ENCODE peak calls at places on chromosomes 12 and 14, in nine cellular contexts. E, K, H, G, J, Z, Q, V and P are unnamed samples. For H3K36me3, the result is how much of the 10 kb centered on the place peaks cover.

GRCh38 chr14:65476290-65476941 is 63.9 kb downstream of the FUT8 start:
- DNase-seq in K (no peak), J (no peak), G (no peak), H (no peak), E (no peak), Q (no peak), V (no peak), Z (no peak), P (no peak)

GRCh38 chr14:25237845-25238244 is 187.9 kb upstream of the STXBP6 start:
- DNase-seq in K (peak), H (peak), Q (no peak), J (peak), Z (no peak), E (peak), V (peak), G (no peak), P (no peak)

GRCh38 chr14:101789222-101789621 is 27.7 kb downstream of the PPP2R5C start:
- DNase-seq in K (no peak), G (no peak), J (no peak), H (no peak), Q (no peak), V (no peak), Z (no peak), E (no peak), P (no peak)

GRCh38 chr14:70641548-70642312 is at the start of gene TTC9:
- DNase-seq in Z (no peak), V (peak), J (no peak), E (no peak), Q (peak), H (peak), G (no peak), K (peak), P (no peak)

GRCh38 chr12:53065470-53065869 is 13.7 kb downstream of the SPRYD3 start:
- DNase-seq in Q (peak), J (no peak), E (no peak), V (no peak), G (no peak), H (no peak), Z (no peak), K (no peak), P (no peak)

GRCh38 chr12:121781751-121782615 is 11.5 kb downstream of the RHOF start:
- DNase-seq in K (no peak), G (no peak), Z (no peak), E (no peak), V (peak), Q (peak), J (peak), H (no peak), P (no peak)

GRCh38 chr14:104673481-104673880 is 15.9 kb upstream of the INF2 start:
- DNase-seq in G (no peak), K (no peak), Q (no peak), H (no peak), V (no peak), Z (no peak), E (no peak), J (no peak), P (no peak)

GRCh38 chr14:96082420-96083300 is 43.5 kb downstream of the C14orf132 start:
- DNase-seq in G (no peak), V (no peak), K (peak), H (no peak), E (no peak), Z (no peak), Q (no peak), J (peak), P (no peak)

GRCh38 chr14:65069874-65070709 is 32.2 kb downstream of the MAX start:
- DNase-seq in V (no peak), Q (no peak), K (peak), E (no peak), Z (no peak), H (peak), G (no peak), J (no peak), P (no peak)

GRCh38 chr14:32038876-32039275 is 38.2 kb upstream of the ARHGAP5 start:
- DNase-seq in Q (no peak), E (no peak), Z (no peak), G (no peak), J (peak), H (no peak), K (no peak), V (no peak), P (no peak)

GRCh38 chr12:77834618-77835017 is 3.9 kb downstream of the NAV3 start:
- DNase-seq in Q (no peak), J (no peak), E (no peak), H (no peak), G (no peak), V (no peak), Z (no peak), K (no peak), P (no peak)

GRCh38 chr12:79945455-79945854 is 10.6 kb upstream of the PPP1R12A start:
- DNase-seq in K (no peak), Q (no peak), E (no peak), V (no peak), J (no peak), G (no peak), Z (no peak), H (no peak), P (no peak)

GRCh38 chr14:31265701-31266398 is 58.3 kb upstream of the HECTD1 start:
- DNase-seq in V (no peak), J (peak), K (peak), Z (peak), H (no peak), Q (no peak), E (no peak), G (no peak), P (no peak)

GRCh38 chr14:91092095-91092494 is 21.8 kb upstream of the DGLUCY start:
- DNase-seq in J (no peak), V (no peak), K (no peak), G (no peak), Z (no peak), H (no peak), Q (no peak), E (no peak), P (no peak)

GRCh38 chr12:14950421-14950820 is 11.0 kb downstream of the ARHGDIB start:
- DNase-seq in J (no peak), K (no peak), Z (no peak), G (no peak), Q (no peak), V (no peak), H (no peak), E (no peak), P (no peak)

GRCh38 chr14:51653855-51654548 is 2.3 kb downstream of the FRMD6 start:
- DNase-seq in G (no peak), V (no peak), Q (no peak), Z (no peak), J (no peak), H (no peak), E (no peak), K (no peak), P (no peak)

GRCh38 chr14:22656226-22656625 is 12.1 kb upstream of the OR6J1 start:
- DNase-seq in V (no peak), E (no peak), J (no peak), H (no peak), K (no peak), G (no peak), Z (no peak), Q (no peak), P (no peak)
- H3K4me3 ChIP-seq in V (no peak), E (no peak), J (no peak), H (no peak), K (no peak), G (no peak), Z (no peak), Q (no peak), P (no peak)

DNA sequence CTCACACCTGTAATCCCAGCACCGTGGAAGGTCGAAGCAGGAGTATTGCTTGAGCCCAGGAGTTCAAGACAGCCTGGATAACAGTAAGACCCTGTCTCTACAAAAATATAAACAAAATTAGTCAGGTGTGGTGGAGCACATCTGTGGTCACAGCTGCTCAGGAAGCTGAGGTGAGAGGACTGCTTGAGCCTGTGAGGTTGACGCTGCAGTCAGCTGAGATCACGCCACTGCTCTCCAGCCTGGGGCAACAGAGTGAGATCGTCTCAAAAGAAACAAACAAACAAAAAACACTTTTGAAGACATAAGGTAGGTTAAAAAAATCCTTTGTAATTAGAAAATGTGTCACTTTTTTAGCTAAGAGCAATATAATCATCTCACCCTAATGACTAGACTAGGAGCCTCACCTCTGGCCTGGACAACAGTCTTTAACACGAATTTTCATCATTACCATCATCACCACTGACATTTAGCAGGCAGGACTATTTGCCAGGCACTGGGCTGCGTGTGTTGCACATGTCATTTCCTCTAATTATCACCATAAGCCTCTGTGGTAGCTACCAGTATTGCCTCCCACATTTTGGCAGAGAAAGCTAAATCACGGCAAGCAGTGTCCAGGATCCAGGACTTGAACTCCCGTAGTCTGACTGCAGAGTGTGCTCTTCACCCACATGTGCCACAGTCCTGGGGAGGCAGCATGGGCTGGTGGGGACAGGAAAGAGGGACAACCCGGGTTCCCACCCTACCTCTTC is 4.6 kb upstream of the SYCP3 start:
- DNase-seq in J (no peak), E (no peak), Q (no peak), G (no peak), V (no peak), K (peak), Z (no peak), H (peak), P (no peak)
- H3K36me3 ChIP-seq in J (under half), E (under half), Q (under half), G (under half), V (under half), K (under half), Z (under half), H (under half), P (under half)

GRCh38 chr12:107091989-107092641 is 1.2 kb downstream of the CRY1 start:
- DNase-seq in V (peak), H (peak), Z (peak), E (no peak), Q (no peak), K (no peak), J (peak), G (no peak), P (no peak)
- H3K4me3 ChIP-seq in V (peak), H (peak), Z (peak), E (peak), Q (peak), K (peak), J (peak), G (peak), P (peak)

GRCh38 chr14:77253333-77254190 is 17.4 kb downstream of the NGB start:
- DNase-seq in G (no peak), Z (no peak), J (no peak), Q (no peak), E (no peak), H (no peak), V (no peak), K (no peak), P (no peak)

GRCh38 chr14:77258566-77258965 is 12.4 kb downstream of the NGB start:
- DNase-seq in G (no peak), H (no peak), E (no peak), Z (no peak), V (no peak), Q (no peak), J (no peak), K (no peak), P (no peak)

GRCh38 chr14:77257700-77258099 is 13.3 kb downstream of the NGB start:
- DNase-seq in K (no peak), E (no peak), J (no peak), Z (no peak), H (no peak), G (no peak), Q (peak), V (no peak), P (no peak)

GRCh38 chr14:77259025-77259715 is 11.8 kb downstream of the NGB start:
- DNase-seq in H (no peak), J (no peak), Z (no peak), G (no peak), V (no peak), Q (peak), K (no peak), E (no peak), P (no peak)

DNA sequence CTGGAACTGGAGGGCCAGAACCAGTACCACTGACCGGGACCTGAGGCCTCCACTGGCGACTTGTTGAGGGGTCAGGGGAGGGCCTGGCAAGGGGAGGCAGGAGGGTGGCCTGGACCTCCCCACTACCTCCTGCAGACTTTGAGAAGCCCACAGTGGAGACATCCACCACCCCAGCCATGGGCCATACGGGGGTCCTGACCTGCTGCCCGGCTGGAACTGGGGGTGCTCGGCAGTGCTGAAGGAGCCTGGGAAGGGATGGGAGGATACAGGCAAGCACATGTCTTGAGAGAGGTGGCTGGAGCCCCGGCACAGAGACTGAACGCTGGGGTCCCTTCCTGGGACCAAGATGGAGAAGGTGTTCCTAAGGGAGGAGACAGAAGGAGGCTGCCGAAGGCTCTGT is 14.3 kb downstream of the NGB start:
- DNase-seq in E (no peak), G (no peak), Z (no peak), K (no peak), V (no peak), Q (no peak), H (no peak), J (no peak), P (no peak)
- H3K36me3 ChIP-seq in E (under half), G (under half), Z (under half), K (under half), V (under half), Q (under half), H (under half), J (under half), P (under half)

GRCh38 chr12:23049180-23049579 is 424.2 kb downstream of the ETNK1 start:
- DNase-seq in H (no peak), Z (no peak), K (no peak), Q (no peak), E (no peak), V (no peak), J (peak), G (no peak), P (no peak)
- H3K4me3 ChIP-seq in H (no peak), Z (no peak), K (no peak), Q (no peak), E (no peak), V (no peak), J (no peak), G (no peak), P (no peak)

DNA sequence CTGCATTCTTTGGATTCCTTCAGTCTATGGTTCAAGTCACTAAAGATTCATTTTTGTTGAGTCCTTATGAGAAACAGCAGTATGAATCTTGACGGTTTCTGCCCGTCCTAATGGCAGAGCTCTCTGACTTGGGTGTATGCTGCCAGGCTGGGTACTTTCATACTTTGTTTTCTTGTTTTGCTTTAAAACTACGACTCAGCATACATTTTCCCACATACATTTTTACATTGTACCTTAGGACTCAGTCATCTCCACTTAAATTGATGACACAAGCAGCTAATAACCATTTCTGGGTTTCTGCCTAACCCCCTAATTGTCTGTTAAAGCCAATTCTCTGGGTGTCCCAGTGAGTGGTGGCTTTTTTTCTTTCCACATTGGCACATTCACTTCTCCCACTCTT is 4.8 kb upstream of the DDX55 start:
- DNase-seq in V (no peak), E (no peak), K (no peak), H (no peak), Q (no peak), Z (no peak), G (no peak), J (no peak), P (no peak)
- H3K36me3 ChIP-seq in V (half or more), E (under half), K (under half), H (under half), Q (under half), Z (under half), G (under half), J (under half), P (under half)

GRCh38 chr14:54570047-54570446 is 3.1 kb downstream of the SAMD4A start:
- DNase-seq in G (no peak), Z (no peak), V (no peak), Q (no peak), H (no peak), J (no peak), E (no peak), K (no peak), P (no peak)

GRCh38 chr14:54572316-54572715 is 5.4 kb downstream of the SAMD4A start:
- DNase-seq in Q (no peak), G (no peak), Z (no peak), K (no peak), V (peak), J (peak), H (no peak), E (no peak), P (no peak)

GRCh38 chr14:54567634-54568561 is 970 bp downstream of the SAMD4A start:
- DNase-seq in H (peak), V (peak), K (peak), G (peak), Q (peak), E (no peak), Z (no peak), J (peak), P (peak)

GRCh38 chr14:54568821-54569591 is 2.1 kb downstream of the SAMD4A start:
- DNase-seq in H (peak), Q (peak), Z (no peak), J (peak), G (no peak), E (no peak), V (peak), K (no peak), P (no peak)

DNA sequence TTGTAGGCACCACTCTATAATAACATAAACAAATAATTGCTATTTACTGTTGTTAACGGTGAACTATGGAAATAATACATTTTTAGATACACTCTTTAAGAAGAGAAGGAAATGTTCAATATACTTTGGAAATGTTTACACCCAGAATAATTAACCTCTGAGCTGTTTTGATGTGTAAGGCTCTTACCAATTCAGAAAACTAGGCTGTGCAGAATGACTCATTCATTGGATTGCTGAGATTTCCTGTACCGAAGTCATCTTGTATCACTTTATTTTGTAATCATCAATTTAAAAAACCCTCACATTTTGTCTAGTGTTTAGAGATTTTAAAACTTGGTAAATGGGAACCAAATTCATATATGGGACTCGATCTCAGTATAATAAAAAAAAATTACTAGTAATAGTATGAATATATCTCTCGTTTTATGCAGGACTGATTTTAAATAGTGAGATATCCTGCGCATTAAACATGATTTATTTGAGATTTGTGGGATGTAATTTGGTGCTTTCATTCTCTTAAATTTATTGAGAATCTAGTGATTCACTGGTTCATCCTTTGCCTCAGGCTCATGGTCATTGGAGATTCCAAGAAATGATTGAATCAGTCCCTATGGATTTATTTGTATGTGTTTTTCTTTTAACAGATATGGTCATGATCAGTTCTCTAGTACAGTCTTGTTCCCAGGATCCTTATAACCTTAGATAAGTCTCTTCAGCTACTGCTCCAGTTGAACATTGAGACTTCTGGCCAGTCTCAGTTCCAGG is 3.9 kb downstream of the SAMD4A start:
- DNase-seq in G (no peak), V (no peak), Q (no peak), J (peak), K (no peak), H (no peak), Z (no peak), E (no peak), P (no peak)
- H3K4me3 ChIP-seq in G (no peak), V (no peak), Q (no peak), J (peak), K (no peak), H (no peak), Z (peak), E (no peak), P (no peak)

GRCh38 chr12:58566599-58566998 is 353.7 kb downstream of the LRIG3 start:
- DNase-seq in K (no peak), J (peak), G (no peak), Q (no peak), V (no peak), Z (no peak), E (no peak), H (no peak), P (no peak)

GRCh38 chr12:58557646-58558045 is 362.7 kb downstream of the LRIG3 start:
- DNase-seq in Q (no peak), K (no peak), E (no peak), J (no peak), Z (no peak), H (no peak), V (no peak), G (no peak), P (no peak)

GRCh38 chr12:58564721-58565120 is 355.6 kb downstream of the LRIG3 start:
- DNase-seq in E (no peak), Q (no peak), J (peak), G (no peak), Z (no peak), K (no peak), H (no peak), V (no peak), P (no peak)

GRCh38 chr12:58567189-58567588 is 353.1 kb downstream of the LRIG3 start:
- DNase-seq in Z (no peak), G (no peak), K (no peak), H (no peak), Q (no peak), E (no peak), V (no peak), J (no peak), P (no peak)

DNA sequence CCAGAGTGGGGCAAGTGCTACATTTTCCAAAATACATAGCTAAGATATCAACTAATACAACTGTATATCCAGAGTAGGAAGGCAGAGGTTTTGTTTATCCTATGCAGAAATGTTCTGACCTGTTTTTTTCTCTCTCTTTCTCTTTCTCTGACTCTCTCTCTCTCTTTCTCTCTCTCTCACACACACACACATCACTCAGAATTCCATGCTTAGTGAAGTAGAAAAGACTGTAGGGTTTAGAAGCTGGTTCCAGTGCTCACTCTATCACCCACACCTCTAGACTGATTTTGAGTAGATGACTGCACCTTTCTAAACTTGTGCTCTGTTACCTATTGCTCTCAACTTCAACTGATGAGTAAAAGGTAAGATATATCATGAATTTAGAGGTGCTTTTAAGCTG is 356.7 kb downstream of the LRIG3 start:
- DNase-seq in E (no peak), H (no peak), G (no peak), K (no peak), J (no peak), Q (no peak), V (no peak), Z (no peak), P (no peak)
- H3K36me3 ChIP-seq in E (under half), H (under half), G (under half), K (under half), J (under half), Q (under half), V (under half), Z (under half), P (under half)

GRCh38 chr12:93982847-93983315 is 165.5 kb upstream of the PLXNC1 start:
- DNase-seq in Z (peak), J (peak), V (peak), H (no peak), E (no peak), K (no peak), G (no peak), Q (no peak), P (no peak)
- H3K4me3 ChIP-seq in Z (no peak), J (no peak), V (no peak), H (no peak), E (no peak), K (no peak), G (no peak), Q (no peak), P (no peak)

GRCh38 chr12:93482721-93483120 is 15.4 kb downstream of the MRPL42 start:
- DNase-seq in G (no peak), H (no peak), V (no peak), Q (no peak), J (no peak), E (no peak), K (no peak), Z (no peak), P (no peak)

GRCh38 chr12:93483151-93483807 is 16.0 kb downstream of the MRPL42 start:
- DNase-seq in G (no peak), H (no peak), K (no peak), E (no peak), J (no peak), V (no peak), Q (no peak), Z (no peak), P (no peak)

GRCh38 chr12:93484315-93484981 is 17.1 kb downstream of the MRPL42 start:
- DNase-seq in G (no peak), E (no peak), H (no peak), J (peak), Q (no peak), K (no peak), Z (no peak), V (no peak), P (no peak)
- H3K36me3 ChIP-seq in G (under half), E (under half), H (under half), J (under half), Q (under half), K (under half), Z (under half), V (half or more), P (under half)